ENCODE peak calls at places on chromosomes 16 and 17, in ten cellular contexts. A is upper lobe of right lung; G is psoas muscle; Q is kidney tubule cell; J is activated CD8-positive, alpha-beta memory T cell treated with anti-CD3 and anti-CD28 coated beads for 4 hours; V is stimulated activated CD8-positive, alpha-beta memory T cell treated with anti-CD3 and anti-CD28 coated beads, Interleukin-4, amount 100 ng/mL, for 48 hours; T is testis; K is cardiac septum; F is stimulated activated CD4-positive, alpha-beta T cell treated with anti-CD3 and anti-CD28 coated beads, TNF-alpha, amount 100 ng/mL, for 48 hours; Z is NCI-H146. S is an unnamed sample.

GRCh38 chr16:85234310-85235235 is 122.3 kb upstream of the CIBAR2 start:
- DNase-seq in A (peak), G (peak), Q (no peak), J (no peak), V (no peak), T (peak), K (no peak), F (no peak), Z (peak), S (no peak)

GRCh38 chr16:82701302-82702022 is 74.7 kb downstream of the CDH13 start:
- DNase-seq in A (no peak), G (no peak), Q (no peak), J (no peak), V (no peak), T (no peak), K (no peak), F (no peak), Z (no peak), S (no peak)

GRCh38 chr17:9905902-9906301 is 831 bp upstream of the RCVRN start:
- DNase-seq in A (peak), G (peak), Q (peak), J (no peak), V (peak), T (peak), K (no peak), F (no peak), Z (no peak), S (no peak)

GRCh38 chr16:81693467-81694303 is 85.4 kb upstream of the PLCG2 start:
- DNase-seq in A (no peak), G (no peak), Q (no peak), J (no peak), V (no peak), T (no peak), K (no peak), F (no peak), Z (no peak), S (no peak)

GRCh38 chr16:75868636-75869389 is 142.5 kb upstream of the CPHXL start:
- DNase-seq in A (no peak), G (no peak), Q (no peak), J (no peak), V (no peak), T (no peak), K (no peak), F (no peak), Z (no peak), S (no peak)

GRCh38 chr17:77451894-77452852 is 311.4 kb downstream of the SEC14L1 start:
- DNase-seq in A (peak), G (peak), Q (peak), J (no peak), V (peak), T (peak), K (no peak), F (no peak), Z (peak), S (no peak)

GRCh38 chr16:47571049-47571448 is 109.9 kb downstream of the PHKB start:
- DNase-seq in A (no peak), G (no peak), Q (no peak), J (no peak), V (no peak), T (no peak), K (no peak), F (no peak), Z (no peak), S (no peak)

GRCh38 chr16:19446300-19446846 is 28.7 kb downstream of the TMC5 start:
- DNase-seq in A (no peak), G (no peak), Q (no peak), J (no peak), V (no peak), T (no peak), K (no peak), F (no peak), Z (no peak), S (no peak)

GRCh38 chr16:46748775-46749705 is 896 bp upstream of the MYLK3 start:
- DNase-seq in A (peak), G (peak), Q (no peak), J (no peak), V (no peak), T (peak), K (peak), F (no peak), Z (peak), S (no peak)

GRCh38 chr17:42135664-42136653 is 13.4 kb downstream of the HSPB9 start:
- DNase-seq in A (peak), G (no peak), Q (peak), J (no peak), V (no peak), T (peak), K (peak), F (no peak), Z (peak), S (no peak)

GRCh38 chr16:80274576-80275191 is 266.1 kb upstream of the DYNLRB2 start:
- DNase-seq in A (no peak), G (no peak), Q (peak), J (no peak), V (no peak), T (no peak), K (no peak), F (no peak), Z (no peak), S (no peak)

GRCh38 chr17:927611-928461 is 51.7 kb downstream of the NXN start:
- DNase-seq in A (no peak), G (no peak), Q (peak), J (no peak), V (no peak), T (peak), K (no peak), F (no peak), Z (no peak), S (no peak)

GRCh38 chr16:52592778-52593177 is 45.8 kb upstream of the TOX3 start:
- DNase-seq in A (no peak), G (no peak), Q (no peak), J (no peak), V (no peak), T (no peak), K (no peak), F (no peak), Z (no peak), S (no peak)

GRCh38 chr17:69501591-69502468 is 87.3 kb downstream of the MAP2K6 start:
- DNase-seq in A (no peak), G (no peak), Q (peak), J (no peak), V (no peak), T (peak), K (peak), F (no peak), Z (peak), S (no peak)

GRCh38 chr17:83171661-83172060 is 92.3 kb downstream of the METRNL start:
- DNase-seq in A (no peak), G (peak), Q (no peak), J (no peak), V (peak), T (no peak), K (peak), F (no peak), Z (no peak), S (no peak)

GRCh38 chr17:7704601-7705268 is at the start of gene EFNB3:
- DNase-seq in A (no peak), G (no peak), Q (no peak), J (no peak), V (no peak), T (no peak), K (no peak), F (no peak), Z (peak), S (no peak)

GRCh38 chr17:31321481-31321880 is at the start of gene EVI2A:
- DNase-seq in A (no peak), G (no peak), Q (peak), J (peak), V (peak), T (peak), K (no peak), F (peak), Z (no peak), S (no peak)

GRCh38 chr16:79320956-79321355 is 279.6 kb downstream of the MAF start:
- DNase-seq in A (no peak), G (peak), Q (no peak), J (no peak), V (no peak), T (no peak), K (no peak), F (no peak), Z (no peak), S (no peak)

GRCh38 chr17:40547079-40547784 is 18.0 kb downstream of the CCR7 start:
- DNase-seq in A (peak), G (peak), Q (no peak), J (no peak), V (peak), T (peak), K (peak), F (no peak), Z (peak), S (peak)

GRCh38 chr16:30092373-30093010 is 768 bp upstream of the TBX6 start:
- DNase-seq in A (peak), G (peak), Q (peak), J (no peak), V (peak), T (peak), K (peak), F (peak), Z (no peak), S (no peak)

GRCh38 chr17:4110152-4110551 is 32.7 kb downstream of the ZZEF1 start:
- DNase-seq in A (no peak), G (no peak), Q (peak), J (no peak), V (no peak), T (no peak), K (no peak), F (no peak), Z (no peak), S (no peak)

GRCh38 chr17:75048396-75048933 is 1.4 kb downstream of the KCTD2 start:
- DNase-seq in A (no peak), G (no peak), Q (no peak), J (no peak), V (no peak), T (peak), K (no peak), F (no peak), Z (no peak), S (no peak)

GRCh38 chr16:80974649-80975376 is 31.9 kb downstream of the CMC2 start:
- DNase-seq in A (no peak), G (no peak), Q (peak), J (no peak), V (no peak), T (no peak), K (no peak), F (no peak), Z (no peak), S (no peak)

GRCh38 chr16:84557504-84557903 is 53.0 kb upstream of the MEAK7 start:
- DNase-seq in A (no peak), G (peak), Q (no peak), J (no peak), V (no peak), T (no peak), K (no peak), F (no peak), Z (no peak), S (no peak)

GRCh38 chr16:87316450-87316922 is 706 bp downstream of the C16orf95 start:
- DNase-seq in A (no peak), G (no peak), Q (no peak), J (no peak), V (no peak), T (no peak), K (no peak), F (no peak), Z (no peak), S (no peak)

GRCh38 chr17:373616-374225 is 21.1 kb upstream of the RPH3AL start:
- DNase-seq in A (peak), G (peak), Q (peak), J (no peak), V (no peak), T (no peak), K (peak), F (no peak), Z (no peak), S (peak)

GRCh38 chr17:76866774-76867577 is 1.2 kb upstream of the MGAT5B start:
- DNase-seq in A (no peak), G (no peak), Q (peak), J (no peak), V (no peak), T (no peak), K (no peak), F (no peak), Z (no peak), S (no peak)

GRCh38 chr17:36888236-36888957 is 48.9 kb upstream of the LHX1 start:
- DNase-seq in A (no peak), G (no peak), Q (no peak), J (no peak), V (no peak), T (no peak), K (no peak), F (no peak), Z (peak), S (no peak)

GRCh38 chr17:3635474-3636153 is 436 bp downstream of the SHPK start:
- DNase-seq in A (no peak), G (no peak), Q (peak), J (no peak), V (no peak), T (no peak), K (no peak), F (no peak), Z (peak), S (no peak)

GRCh38 chr17:4446326-4447051 is 12.7 kb downstream of the SPNS3 start:
- DNase-seq in A (no peak), G (peak), Q (no peak), J (no peak), V (no peak), T (no peak), K (no peak), F (no peak), Z (no peak), S (no peak)

GRCh38 chr16:19196871-19197270 is 28.8 kb downstream of the SYT17 start:
- DNase-seq in A (no peak), G (no peak), Q (no peak), J (no peak), V (no peak), T (no peak), K (no peak), F (no peak), Z (no peak), S (no peak)

GRCh38 chr17:78130439-78131101 is at the start of gene TMC8:
- DNase-seq in A (peak), G (peak), Q (no peak), J (no peak), V (peak), T (no peak), K (peak), F (no peak), Z (no peak), S (no peak)

S was measured in epithelial cell of prostate.